ENCODE peak calls at places on chromosomes 13 and 19, in seven cellular contexts. B, W, Y, O, S, M and T are unnamed samples.

GRCh38 chr19:45955905-45956608 is 17.6 kb downstream of the NOVA2 start:
- DNase-seq in B (no peak), W (no peak), Y (no peak), O (no peak), S (no peak), M (peak), T (no peak)

GRCh38 chr19:10502524-10503001 is 593 bp downstream of the KEAP1 start:
- DNase-seq in B (peak), W (no peak), Y (peak), O (peak), S (peak), M (peak), T (peak)

GRCh38 chr19:7533281-7533819 is 2.2 kb upstream of the PNPLA6 start:
- DNase-seq in B (no peak), W (no peak), Y (no peak), O (no peak), S (no peak), M (no peak), T (no peak)

GRCh38 chr13:49701481-49701880 is 10.2 kb upstream of the EBPL start:
- DNase-seq in B (no peak), W (no peak), Y (no peak), O (no peak), S (no peak), M (no peak), T (no peak)

GRCh38 chr19:19606021-19606420 is 12.5 kb downstream of the PBX4 start:
- DNase-seq in B (peak), W (no peak), Y (no peak), O (no peak), S (no peak), M (no peak), T (no peak)

GRCh38 chr19:30695171-30695875 is 323.1 kb downstream of the ZNF536 start:
- DNase-seq in B (no peak), W (no peak), Y (no peak), O (no peak), S (no peak), M (no peak), T (no peak)

GRCh38 chr13:71811344-71811743 is 55.7 kb downstream of the DACH1 start:
- DNase-seq in B (no peak), W (no peak), Y (no peak), O (no peak), S (no peak), M (no peak), T (no peak)

GRCh38 chr19:1090731-1091543 is 4.2 kb downstream of the POLR2E start:
- DNase-seq in B (no peak), W (no peak), Y (no peak), O (no peak), S (no peak), M (no peak), T (no peak)

GRCh38 chr19:18100710-18101109 is 3.1 kb downstream of the MAST3 start:
- DNase-seq in B (no peak), W (no peak), Y (no peak), O (no peak), S (no peak), M (no peak), T (no peak)

GRCh38 chr13:109394311-109394988 is 391.9 kb downstream of the IRS2 start:
- DNase-seq in B (no peak), W (no peak), Y (no peak), O (no peak), S (no peak), M (no peak), T (no peak)

GRCh38 chr19:9018163-9018875 is 8.1 kb upstream of the MUC16 start:
- DNase-seq in B (no peak), W (no peak), Y (no peak), O (no peak), S (no peak), M (no peak), T (no peak)

GRCh38 chr13:24351423-24351822 is 42.0 kb downstream of the C1QTNF9 start:
- DNase-seq in B (no peak), W (no peak), Y (no peak), O (no peak), S (no peak), M (no peak), T (no peak)

GRCh38 chr13:97222934-97223710 is 989 bp downstream of the MBNL2 start:
- DNase-seq in B (no peak), W (no peak), Y (no peak), O (no peak), S (no peak), M (no peak), T (no peak)

GRCh38 chr13:21106089-21106488 is 44.7 kb upstream of the LATS2 start:
- DNase-seq in B (no peak), W (peak), Y (no peak), O (no peak), S (no peak), M (no peak), T (peak)

GRCh38 chr13:102191951-102192461 is 209.8 kb downstream of the FGF14 start:
- DNase-seq in B (no peak), W (peak), Y (no peak), O (no peak), S (no peak), M (no peak), T (no peak)

GRCh38 chr13:80716610-80717081 is 375.7 kb upstream of the SPRY2 start:
- DNase-seq in B (peak), W (no peak), Y (peak), O (no peak), S (no peak), M (no peak), T (peak)

GRCh38 chr13:89465366-89465765 is 1794.2 kb downstream of the SLITRK5 start:
- DNase-seq in B (no peak), W (no peak), Y (no peak), O (no peak), S (no peak), M (no peak), T (peak)

GRCh38 chr19:16584825-16585801 is 12.9 kb upstream of the SLC35E1 start:
- DNase-seq in B (no peak), W (no peak), Y (peak), O (no peak), S (no peak), M (no peak), T (no peak)

GRCh38 chr19:16587031-16588023 is 15.1 kb upstream of the SLC35E1 start:
- DNase-seq in B (no peak), W (no peak), Y (peak), O (no peak), S (peak), M (no peak), T (no peak)

GRCh38 chr19:16588089-16588823 is 16.0 kb upstream of the SLC35E1 start:
- DNase-seq in B (no peak), W (no peak), Y (peak), O (no peak), S (peak), M (no peak), T (no peak)

GRCh38 chr19:16585808-16586476 is 13.7 kb upstream of the SLC35E1 start:
- DNase-seq in B (no peak), W (no peak), Y (peak), O (no peak), S (peak), M (no peak), T (no peak)

DNA sequence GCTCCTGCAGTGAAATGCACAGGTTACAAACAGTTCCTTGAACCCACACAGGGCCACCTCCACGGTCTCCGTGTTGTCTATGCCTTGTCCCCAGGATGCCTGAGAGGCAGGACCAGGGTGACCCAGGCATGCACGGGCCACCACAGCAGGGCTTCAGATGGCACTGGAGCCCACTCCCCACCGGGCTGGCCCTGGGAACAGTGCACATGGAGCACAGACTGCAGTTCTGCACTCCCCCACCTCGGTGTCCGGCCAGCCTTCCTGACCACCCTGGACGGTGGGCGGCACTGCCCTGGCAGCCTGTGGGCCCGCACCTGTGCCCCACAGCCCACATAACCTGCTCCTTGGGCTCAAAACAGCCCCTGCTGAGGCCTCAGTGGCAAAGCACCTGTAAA is 14.3 kb upstream of the SLC35E1 start:
- DNase-seq in B (no peak), W (no peak), Y (no peak), O (no peak), S (no peak), M (no peak), T (no peak)
- H3K4me3 ChIP-seq in B (no peak), W (no peak), Y (no peak), O (no peak), S (no peak), M (no peak), T (no peak)

DNA sequence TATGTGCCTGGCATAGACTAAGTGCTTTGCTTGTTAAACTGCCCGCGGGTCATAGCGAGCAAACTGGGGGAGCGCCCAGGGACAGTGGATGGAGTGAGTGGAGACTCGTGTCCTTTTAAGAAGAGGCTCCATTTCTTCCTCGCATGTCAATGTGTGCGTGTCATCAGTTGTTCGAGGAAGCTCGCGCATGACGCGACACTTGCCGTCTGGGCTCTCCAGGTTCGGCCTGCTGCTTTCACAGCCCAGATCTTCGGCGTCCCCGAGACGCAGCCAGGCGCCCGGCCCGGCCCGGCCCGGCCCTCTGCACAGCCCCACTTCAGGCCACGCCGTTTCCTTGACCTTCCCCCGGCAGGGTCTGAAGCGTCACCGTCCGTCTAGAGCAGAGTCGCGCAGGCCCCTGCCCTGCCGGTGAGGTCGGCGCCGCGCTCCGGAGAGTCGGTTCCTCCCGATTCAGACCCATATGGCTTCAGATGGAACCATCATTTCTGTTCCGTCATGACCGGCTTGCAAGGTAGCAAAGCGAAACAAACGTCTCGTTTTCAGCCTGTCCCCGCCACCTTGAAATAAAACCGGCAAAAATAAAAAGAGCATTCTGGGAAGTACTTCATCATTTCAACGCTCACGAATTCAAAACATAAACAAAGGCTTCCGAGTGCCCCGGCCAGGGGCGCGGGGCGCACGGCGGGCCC is 604 bp upstream of the ARHGEF7 start:
- DNase-seq in B (peak), W (no peak), Y (peak), O (no peak), S (no peak), M (no peak), T (no peak)
- H3K4me3 ChIP-seq in B (peak), W (peak), Y (peak), O (peak), S (peak), M (peak), T (peak)

DNA sequence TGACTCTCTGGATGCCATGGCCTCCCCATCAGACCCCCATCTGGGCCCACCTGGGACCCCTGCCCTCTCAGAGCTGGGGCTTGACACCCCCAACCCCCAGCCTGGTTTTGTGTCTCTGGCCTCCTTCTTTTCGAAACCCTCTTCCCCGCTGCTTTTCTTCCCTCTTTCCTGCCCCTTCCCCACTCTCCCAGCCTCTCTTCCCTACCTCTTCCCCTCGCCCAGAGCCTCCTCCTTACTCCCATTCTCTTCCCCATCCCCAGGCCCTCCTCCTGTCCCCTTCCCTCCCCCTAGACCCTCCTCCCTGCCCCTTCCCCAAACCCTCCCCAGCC is 2.1 kb downstream of the TNFSF9 start:
- DNase-seq in B (no peak), W (no peak), Y (no peak), O (no peak), S (no peak), M (no peak), T (no peak)
- H3K4me3 ChIP-seq in B (no peak), W (no peak), Y (peak), O (peak), S (no peak), M (no peak), T (no peak)

DNA sequence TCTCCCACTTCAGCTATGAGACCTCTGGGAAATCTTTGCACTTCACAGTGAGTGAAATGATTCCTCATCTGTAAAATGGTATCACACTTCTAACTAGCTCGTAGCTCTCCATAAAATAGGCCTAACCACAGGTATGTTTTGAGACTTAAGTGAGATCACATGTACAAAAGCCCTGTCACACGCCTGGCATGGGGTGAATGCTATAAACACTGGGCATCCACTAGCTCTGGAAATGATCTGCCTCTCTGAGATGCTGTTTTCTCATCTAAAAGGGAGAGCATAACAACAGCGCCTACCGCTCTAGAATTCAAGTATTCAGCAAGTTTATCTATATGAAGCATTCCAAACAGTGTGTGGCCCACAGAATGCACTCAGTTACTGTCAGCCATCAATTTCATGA is 2.2 kb downstream of the AKT2 start:
- DNase-seq in B (no peak), W (peak), Y (no peak), O (no peak), S (no peak), M (no peak), T (no peak)
- H3K4me3 ChIP-seq in B (no peak), W (no peak), Y (no peak), O (no peak), S (no peak), M (no peak), T (no peak)

DNA sequence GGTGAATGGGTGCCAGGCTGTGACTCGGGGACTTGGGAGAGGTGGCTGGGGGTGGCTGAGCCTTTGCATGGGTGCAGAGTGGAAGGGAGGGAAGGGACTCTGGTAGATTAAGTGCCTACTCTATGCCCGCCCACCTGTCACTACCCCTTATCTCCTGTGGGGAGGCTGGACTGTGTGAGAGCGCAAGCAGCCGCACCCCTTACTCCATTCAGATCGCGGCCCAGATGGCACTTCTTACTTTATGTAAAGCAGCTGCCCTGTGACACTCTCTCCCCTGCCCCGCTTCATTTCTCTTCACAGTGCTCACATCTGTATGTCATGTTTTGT is 2.9 kb downstream of the KASH5 start:
- DNase-seq in B (no peak), W (no peak), Y (no peak), O (no peak), S (peak), M (no peak), T (no peak)
- H3K4me3 ChIP-seq in B (no peak), W (no peak), Y (no peak), O (no peak), S (no peak), M (no peak), T (no peak)

GRCh38 chr19:51722492-51722891 is 1.3 kb downstream of the HAS1 start:
- DNase-seq in B (no peak), W (no peak), Y (no peak), O (no peak), S (no peak), M (no peak), T (no peak)

GRCh38 chr19:51724543-51724942 is 752 bp upstream of the HAS1 start:
- DNase-seq in B (no peak), W (no peak), Y (no peak), O (no peak), S (no peak), M (no peak), T (peak)

GRCh38 chr19:51726049-51726448 is 2.3 kb upstream of the HAS1 start:
- DNase-seq in B (peak), W (no peak), Y (no peak), O (no peak), S (no peak), M (peak), T (peak)

GRCh38 chr19:51719251-51719901 is 4.4 kb downstream of the HAS1 start:
- DNase-seq in B (no peak), W (no peak), Y (no peak), O (no peak), S (no peak), M (no peak), T (no peak)

GRCh38 chr19:51721905-51722304 is 1.9 kb downstream of the HAS1 start:
- DNase-seq in B (no peak), W (no peak), Y (no peak), O (no peak), S (no peak), M (no peak), T (no peak)
- H3K4me3 ChIP-seq in B (no peak), W (no peak), Y (no peak), O (no peak), S (no peak), M (no peak), T (no peak)

GRCh38 chr13:38361551-38362262 is 12.1 kb downstream of the UFM1 start:
- DNase-seq in B (no peak), W (no peak), Y (no peak), O (no peak), S (no peak), M (no peak), T (no peak)
- H3K4me3 ChIP-seq in B (no peak), W (no peak), Y (no peak), O (no peak), S (no peak), M (no peak), T (no peak)